ENCODE peak calls at places on chromosomes 11 and 22, in four cellular contexts. One of them, this sample, is unnamed.
A peak's percentile ranks its signal among the peaks of the same experiment; 100 is the strongest.

GRCh38 chr22:31295831-31296230 is 3.5 kb upstream of the PIK3IP1 start:
- DNase-seq in SIG-M5: no peak
- DNase-seq in aorta: no peak
- DNase-seq in NCI-H2081: no peak
- DNase-seq in this sample: no peak

GRCh38 chr22:46023558-46023981 is 46.6 kb upstream of the WNT7B start:
- DNase-seq in SIG-M5: no peak
- DNase-seq in aorta: peak; percentile 85
- DNase-seq in NCI-H2081: no peak
- DNase-seq in this sample: peak; percentile 18

GRCh38 chr11:9091044-9091936 is at the start of gene SCUBE2:
- DNase-seq in SIG-M5: no peak
- DNase-seq in aorta: no peak
- DNase-seq in NCI-H2081: no peak
- DNase-seq in this sample: no peak

GRCh38 chr22:20751185-20751851 is 22.6 kb upstream of the SERPIND1 start:
- DNase-seq in SIG-M5: no peak
- DNase-seq in aorta: peak; percentile 73
- DNase-seq in NCI-H2081: no peak
- DNase-seq in this sample: no peak

GRCh38 chr22:44571566-44572413 is 73.8 kb upstream of the RTL6 start:
- DNase-seq in SIG-M5: no peak
- DNase-seq in aorta: no peak
- DNase-seq in NCI-H2081: no peak
- DNase-seq in this sample: no peak

GRCh38 chr11:116243975-116244374 is 528.8 kb downstream of the BUD13 start:
- DNase-seq in SIG-M5: no peak
- DNase-seq in aorta: no peak
- DNase-seq in NCI-H2081: no peak
- DNase-seq in this sample: no peak

GRCh38 chr11:86800956-86801264 is 568 bp downstream of the PRSS23 start:
- DNase-seq in SIG-M5: no peak
- DNase-seq in aorta: no peak
- DNase-seq in NCI-H2081: no peak
- DNase-seq in this sample: no peak

GRCh38 chr22:40567106-40567505 is 69.4 kb downstream of the MRTFA start:
- DNase-seq in SIG-M5: no peak
- DNase-seq in aorta: no peak
- DNase-seq in NCI-H2081: no peak
- DNase-seq in this sample: peak; percentile 23

GRCh38 chr11:62554377-62554776 is 7.8 kb upstream of the AHNAK start:
- DNase-seq in SIG-M5: no peak
- DNase-seq in aorta: no peak
- DNase-seq in NCI-H2081: no peak
- DNase-seq in this sample: no peak

GRCh38 chr11:93905384-93905783 is 55.0 kb upstream of the VSTM5 start:
- DNase-seq in SIG-M5: no peak
- DNase-seq in aorta: no peak
- DNase-seq in NCI-H2081: no peak
- DNase-seq in this sample: no peak

GRCh38 chr11:2158291-2158737 is 2.7 kb downstream of the INS start:
- DNase-seq in SIG-M5: no peak
- DNase-seq in aorta: no peak
- DNase-seq in NCI-H2081: no peak
- DNase-seq in this sample: no peak

GRCh38 chr11:4881188-4881587 is 512 bp upstream of the OR51T1 start:
- DNase-seq in SIG-M5: no peak
- DNase-seq in aorta: no peak
- DNase-seq in NCI-H2081: no peak
- DNase-seq in this sample: no peak

GRCh38 chr11:102664001-102664752 is 39.0 kb upstream of the MMP20 start:
- DNase-seq in SIG-M5: no peak
- DNase-seq in aorta: no peak
- DNase-seq in NCI-H2081: no peak
- DNase-seq in this sample: no peak

GRCh38 chr22:49044091-49044490 is 783.6 kb downstream of the BRD1 start:
- DNase-seq in SIG-M5: no peak
- DNase-seq in aorta: peak; percentile 57
- DNase-seq in NCI-H2081: no peak
- DNase-seq in this sample: no peak

GRCh38 chr11:66317766-66318575 is 1.1 kb upstream of the CD248 start:
- DNase-seq in SIG-M5: peak; percentile 86
- DNase-seq in aorta: no peak
- DNase-seq in NCI-H2081: no peak
- DNase-seq in this sample: no peak

GRCh38 chr11:118622376-118623290 is 15.2 kb downstream of the PHLDB1 start:
- DNase-seq in SIG-M5: no peak
- DNase-seq in aorta: peak; percentile 88
- DNase-seq in NCI-H2081: peak; percentile 63
- DNase-seq in this sample: peak; percentile 86

GRCh38 chr11:72466410-72466809 is 32.1 kb upstream of the CLPB start:
- DNase-seq in SIG-M5: no peak
- DNase-seq in aorta: no peak
- DNase-seq in NCI-H2081: no peak
- DNase-seq in this sample: no peak

GRCh38 chr22:27959335-27960090 is 40.5 kb upstream of the PITPNB start:
- DNase-seq in SIG-M5: no peak
- DNase-seq in aorta: no peak
- DNase-seq in NCI-H2081: no peak
- DNase-seq in this sample: no peak

GRCh38 chr11:93844568-93844967 is 5.8 kb downstream of the VSTM5 start:
- DNase-seq in SIG-M5: no peak
- DNase-seq in aorta: no peak
- DNase-seq in NCI-H2081: no peak
- DNase-seq in this sample: no peak

GRCh38 chr11:134730596-134731538 is 318.8 kb upstream of the B3GAT1 start:
- DNase-seq in SIG-M5: no peak
- DNase-seq in aorta: no peak
- DNase-seq in NCI-H2081: no peak
- DNase-seq in this sample: no peak

GRCh38 chr11:66235141-66235540 is 33.3 kb upstream of the RAB1B start:
- DNase-seq in SIG-M5: no peak
- DNase-seq in aorta: no peak
- DNase-seq in NCI-H2081: no peak
- DNase-seq in this sample: no peak

GRCh38 chr22:18056161-18056666 is 21.6 kb upstream of the PEX26 start:
- DNase-seq in SIG-M5: no peak
- DNase-seq in aorta: no peak
- DNase-seq in NCI-H2081: no peak
- DNase-seq in this sample: no peak

GRCh38 chr11:34266987-34267386 is 90.8 kb downstream of the ABTB2 start:
- DNase-seq in SIG-M5: no peak
- DNase-seq in aorta: peak; percentile 81
- DNase-seq in NCI-H2081: no peak
- DNase-seq in this sample: no peak

GRCh38 chr11:15967166-15967565 is 389.2 kb downstream of the SOX6 start:
- DNase-seq in SIG-M5: no peak
- DNase-seq in aorta: no peak
- DNase-seq in NCI-H2081: peak; percentile 19
- DNase-seq in this sample: peak; percentile 34

GRCh38 chr11:47137476-47137875 is 39.2 kb downstream of the ARFGAP2 start:
- DNase-seq in SIG-M5: no peak
- DNase-seq in aorta: no peak
- DNase-seq in NCI-H2081: no peak
- DNase-seq in this sample: no peak

GRCh38 chr11:284081-285020 is 4.6 kb upstream of the PGGHG start:
- DNase-seq in SIG-M5: no peak
- DNase-seq in aorta: peak; percentile 54
- DNase-seq in NCI-H2081: no peak
- DNase-seq in this sample: no peak

GRCh38 chr22:29053048-29053702 is 8.5 kb downstream of the C22orf31 start:
- DNase-seq in SIG-M5: no peak
- DNase-seq in aorta: no peak
- DNase-seq in NCI-H2081: no peak
- DNase-seq in this sample: no peak

GRCh38 chr11:45457649-45458048 is 171.5 kb upstream of the SYT13 start:
- DNase-seq in SIG-M5: peak; percentile 33
- DNase-seq in aorta: no peak
- DNase-seq in NCI-H2081: no peak
- DNase-seq in this sample: peak; percentile 30

GRCh38 chr22:38824587-38824986 is 19.2 kb downstream of the NPTXR start:
- DNase-seq in SIG-M5: peak; percentile 15
- DNase-seq in aorta: peak; percentile 77
- DNase-seq in NCI-H2081: no peak
- DNase-seq in this sample: peak; percentile 34

GRCh38 chr22:19514831-19515565 is 9.2 kb downstream of the CLDN5 start:
- DNase-seq in SIG-M5: no peak
- DNase-seq in aorta: no peak
- DNase-seq in NCI-H2081: peak; percentile 31
- DNase-seq in this sample: no peak

GRCh38 chr11:112247198-112247597 is 13.5 kb downstream of the PLET1 start:
- DNase-seq in SIG-M5: no peak
- DNase-seq in aorta: no peak
- DNase-seq in NCI-H2081: no peak
- DNase-seq in this sample: no peak

This sample was measured in RWPE1.